ENCODE peak calls at places on chromosomes 11 and 22, in four cellular contexts. T, J, Q and K are unnamed samples.

GRCh38 chr11:130180491-130180890 is 20.9 kb downstream of the ST14 start:
- DNase-seq in T (no peak), J (no peak), Q (peak; percentile 47), K (no peak)

GRCh38 chr11:113505046-113505445 is 29.8 kb upstream of the DRD2 start:
- DNase-seq in T (no peak), J (no peak), Q (no peak), K (no peak)

GRCh38 chr11:393219-394033 is 583 bp upstream of the PKP3 start:
- DNase-seq in T (no peak), J (no peak), Q (peak; percentile 75), K (no peak)

GRCh38 chr11:129223701-129224149 is 31.6 kb upstream of the ARHGAP32 start:
- DNase-seq in T (no peak), J (no peak), Q (no peak), K (no peak)

GRCh38 chr22:45112136-45112879 is 51.4 kb upstream of the NUP50 start:
- DNase-seq in T (no peak), J (no peak), Q (no peak), K (no peak)

GRCh38 chr11:86811637-86812321 is 11.4 kb downstream of the PRSS23 start:
- DNase-seq in T (no peak), J (peak; percentile 67), Q (no peak), K (peak; percentile 45)

GRCh38 chr11:115676206-115676605 is 172.0 kb upstream of the CADM1 start:
- DNase-seq in T (no peak), J (no peak), Q (no peak), K (no peak)

GRCh38 chr11:75275581-75275980 is 35.0 kb downstream of the TPBGL start:
- DNase-seq in T (no peak), J (no peak), Q (peak; percentile 87), K (no peak)

GRCh38 chr11:115324569-115325432 is 179.4 kb downstream of the CADM1 start:
- DNase-seq in T (no peak), J (peak; percentile 49), Q (no peak), K (peak; percentile 60)

GRCh38 chr22:27512283-27512761 is 289.2 kb downstream of the MN1 start:
- DNase-seq in T (peak; percentile 61), J (no peak), Q (peak; percentile 57), K (peak; percentile 88)

GRCh38 chr11:38392176-38392575 is 1794.1 kb upstream of the RAG2 start:
- DNase-seq in T (no peak), J (no peak), Q (no peak), K (peak; percentile 40)

GRCh38 chr11:110856340-110856739 is 144.1 kb upstream of the ARHGAP20 start:
- DNase-seq in T (no peak), J (no peak), Q (no peak), K (no peak)

GRCh38 chr22:17725465-17725800 is 48.8 kb downstream of the BID start:
- DNase-seq in T (no peak), J (no peak), Q (no peak), K (no peak)

GRCh38 chr22:45212306-45212709 is 28.4 kb downstream of the KIAA0930 start:
- DNase-seq in T (peak; percentile 71), J (peak; percentile 68), Q (peak; percentile 78), K (peak; percentile 47)

GRCh38 chr22:22060200-22061084 is 77.9 kb upstream of the TOP3B start:
- DNase-seq in T (no peak), J (no peak), Q (peak; percentile 74), K (no peak)

GRCh38 chr11:39630365-39630764 is 1829.1 kb downstream of the LRRC4C start:
- DNase-seq in T (no peak), J (no peak), Q (no peak), K (no peak)

GRCh38 chr22:40681451-40681850 is 2.2 kb downstream of the MCHR1 start:
- DNase-seq in T (no peak), J (no peak), Q (no peak), K (no peak)

GRCh38 chr11:1353383-1354124 is 36.2 kb upstream of the BRSK2 start:
- DNase-seq in T (no peak), J (no peak), Q (no peak), K (no peak)

GRCh38 chr22:18056161-18056666 is 21.6 kb upstream of the PEX26 start:
- DNase-seq in T (no peak), J (no peak), Q (peak; percentile 62), K (no peak)

GRCh38 chr11:114197799-114198500 is 98.2 kb upstream of the NNMT start:
- DNase-seq in T (peak; percentile 61), J (peak; percentile 29), Q (no peak), K (peak; percentile 98)

GRCh38 chr11:61480936-61481335 is 27.6 kb upstream of the LRRC10B start:
- DNase-seq in T (no peak), J (no peak), Q (no peak), K (no peak)

GRCh38 chr22:37752189-37753061 is 55.3 kb upstream of the GCAT start:
- DNase-seq in T (peak; percentile 86), J (peak; percentile 63), Q (peak; percentile 90), K (peak; percentile 61)

GRCh38 chr11:2188745-2189144 is 17.1 kb upstream of the TH start:
- DNase-seq in T (no peak), J (no peak), Q (no peak), K (no peak)

GRCh38 chr11:2961080-2961479 is 31.0 kb downstream of the NAP1L4 start:
- DNase-seq in T (no peak), J (no peak), Q (no peak), K (no peak)

GRCh38 chr11:30317030-30317429 is 5.9 kb upstream of the ARL14EP start:
- DNase-seq in T (no peak), J (no peak), Q (no peak), K (no peak)

GRCh38 chr22:48209473-48210271 is 1447.2 kb downstream of the TBC1D22A start:
- DNase-seq in T (no peak), J (no peak), Q (no peak), K (no peak)

GRCh38 chr22:30038219-30038618 is 42.0 kb upstream of the HORMAD2 start:
- DNase-seq in T (no peak), J (no peak), Q (no peak), K (no peak)

GRCh38 chr11:120564573-120565301 is 53.2 kb downstream of the GRIK4 start:
- DNase-seq in T (no peak), J (no peak), Q (no peak), K (no peak)

GRCh38 chr11:128359515-128359914 is 227.8 kb downstream of the ETS1 start:
- DNase-seq in T (no peak), J (no peak), Q (no peak), K (no peak)

GRCh38 chr22:44667829-44668189 is 34.2 kb upstream of the PRR5 start:
- DNase-seq in T (no peak), J (no peak), Q (no peak), K (no peak)

GRCh38 chr11:5280582-5281102 is 10.9 kb upstream of the HBE1 start:
- DNase-seq in T (peak; percentile 38), J (peak; percentile 98), Q (no peak), K (peak; percentile 96)

GRCh38 chr11:131800452-131800851 is 430.0 kb downstream of the NTM start:
- DNase-seq in T (no peak), J (no peak), Q (no peak), K (no peak)

DNA sequence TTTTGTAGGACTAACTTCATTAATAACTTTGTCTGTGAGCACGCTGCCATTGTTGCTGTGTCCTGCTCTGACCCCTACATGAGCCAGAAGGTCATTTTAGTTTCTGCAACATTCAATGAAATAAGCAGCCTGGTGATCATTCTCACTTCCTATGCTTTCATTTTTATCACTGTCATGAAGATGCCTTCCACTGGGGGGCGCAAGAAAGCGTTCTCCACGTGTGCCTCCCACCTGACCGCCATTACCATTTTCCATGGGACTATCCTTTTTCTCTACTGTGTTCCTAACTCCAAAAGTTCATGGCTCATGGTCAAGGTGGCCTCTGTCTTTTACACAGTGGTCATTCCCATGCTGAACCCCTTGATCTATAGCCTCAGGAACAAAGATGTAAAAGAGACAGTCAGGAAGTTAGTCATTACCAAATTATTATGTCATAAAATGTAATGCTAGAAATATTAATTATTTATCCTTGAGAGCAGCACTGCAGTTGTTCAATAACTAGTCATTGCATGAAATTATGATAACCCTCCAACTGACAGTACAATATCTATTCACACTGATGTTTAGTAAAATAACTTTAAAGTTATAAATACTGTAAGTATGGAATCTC is 46.4 kb upstream of the OR5D13 start:
- DNase-seq in T (no peak), J (no peak), Q (no peak), K (no peak)
- TF ChIP-seq CTCF in T (no peak), J (no peak), Q (no peak), K (no peak)

GRCh38 chr11:105610796-105611361 is 1.0 kb downstream of the GRIA4 start:
- DNase-seq in T (no peak), J (no peak), Q (no peak), K (no peak)
- H3K4me3 ChIP-seq in T (peak overlapping the region; percentile 67), J (peak overlapping the region; percentile 43), Q (no peak overlapping the region), K (peak overlapping the region; percentile 55)

DNA sequence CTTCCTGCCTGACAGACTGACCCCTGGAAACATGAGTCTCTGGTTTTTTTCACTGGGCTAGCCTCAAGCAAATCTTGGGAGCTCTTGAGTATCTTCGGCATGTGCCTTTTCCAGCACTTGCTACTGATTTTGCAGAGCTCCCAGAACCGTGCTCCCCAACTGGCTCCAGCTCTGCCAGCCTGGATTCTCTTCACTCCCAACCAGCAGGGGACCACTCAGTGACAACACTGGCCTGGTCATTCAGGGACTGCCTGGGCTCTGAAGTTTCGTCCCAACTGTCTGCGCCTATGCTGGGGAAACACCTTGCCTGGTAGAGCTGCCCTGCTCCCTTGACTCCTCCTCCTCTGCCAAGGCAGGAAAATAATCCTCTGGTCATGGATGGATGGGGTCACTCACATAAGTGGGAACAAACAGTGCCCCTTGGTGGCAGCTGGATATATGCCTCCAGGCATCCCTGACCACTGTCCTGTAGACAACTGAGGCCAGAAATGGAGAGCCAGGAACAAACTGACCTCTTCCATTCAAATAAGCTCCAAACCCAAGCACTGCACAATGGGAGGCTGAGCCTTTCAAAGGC is 30.2 kb downstream of the POLDIP3 start:
- DNase-seq in T (no peak), J (no peak), Q (no peak), K (no peak)
- TF ChIP-seq CTCF in T (no peak), J (no peak), Q (no peak), K (no peak)

DNA sequence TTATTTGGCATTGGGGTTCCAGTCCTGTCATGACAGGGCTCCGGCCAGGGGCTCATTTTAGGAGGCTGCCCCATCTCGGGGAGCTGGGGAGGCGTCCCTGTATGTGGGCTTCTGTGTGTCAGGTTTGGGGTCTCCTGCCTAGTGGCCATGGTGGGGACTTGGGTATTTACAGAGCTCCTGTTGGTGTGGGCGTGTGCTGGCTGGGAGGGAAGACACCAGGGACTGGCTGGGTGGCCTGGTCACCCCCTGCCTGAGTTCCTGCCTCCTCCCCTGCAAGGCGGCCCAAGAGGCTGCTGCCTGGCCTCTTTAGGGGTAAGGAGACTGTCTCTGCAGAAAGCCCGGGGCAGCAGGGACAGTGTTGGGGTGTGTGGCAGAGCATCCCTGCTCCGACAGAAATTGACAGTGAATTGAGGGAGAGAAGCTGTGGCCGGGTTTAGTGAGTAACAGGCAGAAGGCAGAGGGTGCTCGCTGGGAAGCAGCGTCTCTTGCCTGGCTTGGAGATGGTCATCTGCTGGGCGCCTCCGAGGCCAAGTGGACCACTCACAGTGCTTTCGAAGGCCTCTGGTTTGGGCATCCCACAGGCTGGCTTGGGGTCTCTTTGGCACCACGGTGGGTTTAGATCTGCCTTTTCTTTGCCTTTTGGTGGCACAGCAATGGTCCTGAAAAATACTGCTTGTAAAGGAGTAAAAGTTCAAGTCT is 40.3 kb upstream of the GRAMD4 start:
- DNase-seq in T (peak; percentile 0), J (no peak), Q (peak; percentile 52), K (no peak)
- H3K4me3 ChIP-seq in T (no peak overlapping the region), J (no peak overlapping the region), Q (no peak overlapping the region), K (no peak overlapping the region)

GRCh38 chr11:33808228-33808828 is 34.0 kb upstream of the FBXO3 start:
- DNase-seq in T (peak; percentile 60), J (no peak), Q (peak; percentile 61), K (peak; percentile 73)
- TF ChIP-seq CTCF in T (peak; percentile 93), J (peak; percentile 94), Q (peak; percentile 68), K (peak; percentile 92)